ENCODE peak calls at places on chromosomes 13 and 19, in ten cellular contexts. C is cardiac muscle cell, E is ascending aorta, B is mucosa of descending colon, D is heart right ventricle, N is fibroblast of mammary gland, R is nephron progenitor cell, G is left lung, A is psoas muscle, V is cardiac fibroblast. Y is an unnamed sample.

GRCh38 chr19:54208784-54209057 is 8.1 kb downstream of the RPS9 start:
- DNase-seq in B (no peak), E (no peak), C (no peak), N (peak), A (no peak), G (no peak), R (no peak), V (no peak), D (no peak), Y (no peak)

GRCh38 chr13:94345374-94346195 is 133.9 kb downstream of the DCT start:
- DNase-seq in E (no peak), R (no peak), V (peak), G (no peak), D (no peak), C (peak), N (peak), A (no peak), B (no peak), Y (no peak)

GRCh38 chr19:54136086-54136863 is 1.3 kb upstream of the CNOT3 start:
- DNase-seq in A (no peak), B (no peak), N (peak), G (no peak), C (no peak), R (no peak), V (peak), D (no peak), E (no peak), Y (no peak)

GRCh38 chr13:99655351-99656091 is 154.2 kb downstream of the TM9SF2 start:
- DNase-seq in V (no peak), A (no peak), N (peak), C (no peak), G (no peak), D (no peak), R (no peak), E (no peak), B (no peak), Y (no peak)

GRCh38 chr19:16025108-16026101 is 50.9 kb upstream of the TPM4 start:
- DNase-seq in C (no peak), N (peak), V (peak), E (peak), A (no peak), B (no peak), R (no peak), G (no peak), D (no peak), Y (no peak)

GRCh38 chr19:16206046-16206605 is 8.4 kb downstream of the AP1M1 start:
- DNase-seq in G (no peak), C (no peak), E (no peak), V (no peak), A (peak), B (no peak), N (no peak), R (no peak), D (no peak), Y (no peak)

GRCh38 chr13:36014763-36015162 is 116.4 kb downstream of the DCLK1 start:
- DNase-seq in D (no peak), E (no peak), A (no peak), B (no peak), N (no peak), V (no peak), C (no peak), R (no peak), G (no peak), Y (no peak)

GRCh38 chr13:57314897-57315520 is 148.0 kb downstream of the PRR20E start:
- DNase-seq in E (no peak), V (no peak), B (no peak), G (no peak), R (no peak), A (no peak), N (no peak), D (no peak), C (no peak), Y (no peak)

GRCh38 chr13:48908381-48909087 is 67.2 kb upstream of the FNDC3A start:
- DNase-seq in C (no peak), E (no peak), B (no peak), G (no peak), R (no peak), V (peak), A (no peak), D (no peak), N (peak), Y (no peak)

GRCh38 chr13:87777395-87777794 is 106.2 kb downstream of the SLITRK5 start:
- DNase-seq in R (no peak), V (no peak), E (no peak), B (no peak), C (peak), G (no peak), D (no peak), N (no peak), A (no peak), Y (no peak)
- TF ChIP-seq CTCF in R (no peak), V (no peak), E (no peak), B (no peak), C (no peak), G (no peak), D (no peak), N (no peak), A (no peak), Y (no peak)

DNA sequence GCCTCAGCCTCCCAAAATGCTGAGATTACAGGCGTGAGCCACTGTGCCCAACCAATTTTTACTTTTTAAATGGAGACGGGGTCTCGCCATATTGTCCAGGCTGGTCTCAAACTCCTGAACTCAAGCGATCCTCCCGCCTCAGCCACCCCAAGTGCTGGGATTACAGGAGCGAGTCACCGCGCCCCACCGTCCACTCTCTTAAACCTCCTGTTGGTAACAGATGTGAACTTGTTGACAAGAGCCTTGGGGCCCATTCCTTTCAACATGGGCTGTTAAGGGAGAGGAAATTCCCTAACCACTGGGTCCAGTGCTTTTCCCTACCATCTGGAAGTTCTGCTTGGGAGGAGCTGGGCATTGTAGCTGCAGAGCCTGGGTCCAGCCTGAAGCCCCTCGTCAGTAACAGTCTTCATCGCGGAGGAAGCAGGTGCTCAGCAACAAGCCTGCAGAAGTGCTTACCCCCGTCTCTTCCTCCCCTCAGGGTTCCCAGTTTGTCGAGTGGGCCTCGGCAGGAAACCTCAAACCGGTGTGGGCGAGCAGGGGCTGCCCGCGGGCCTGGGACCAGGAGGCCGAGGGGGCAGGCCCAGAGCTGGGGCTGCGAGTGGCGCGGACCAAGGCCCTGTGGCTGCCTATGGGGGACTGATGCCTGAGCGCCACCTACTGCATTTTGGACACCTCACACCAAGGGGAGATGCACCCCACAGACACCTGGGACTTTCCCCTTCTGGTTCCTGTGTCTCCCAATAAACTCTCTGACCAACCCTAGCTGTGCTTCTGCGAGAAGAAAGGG is 4.0 kb upstream of the FLT3LG start:
- DNase-seq in B (peak), G (no peak), R (no peak), A (peak), N (no peak), C (no peak), V (no peak), E (no peak), D (no peak), Y (peak)
- TF ChIP-seq CTCF in B (peak), G (no peak), R (no peak), A (no peak), N (no peak), C (no peak), V (peak), E (no peak), D (no peak), Y (no peak)

DNA sequence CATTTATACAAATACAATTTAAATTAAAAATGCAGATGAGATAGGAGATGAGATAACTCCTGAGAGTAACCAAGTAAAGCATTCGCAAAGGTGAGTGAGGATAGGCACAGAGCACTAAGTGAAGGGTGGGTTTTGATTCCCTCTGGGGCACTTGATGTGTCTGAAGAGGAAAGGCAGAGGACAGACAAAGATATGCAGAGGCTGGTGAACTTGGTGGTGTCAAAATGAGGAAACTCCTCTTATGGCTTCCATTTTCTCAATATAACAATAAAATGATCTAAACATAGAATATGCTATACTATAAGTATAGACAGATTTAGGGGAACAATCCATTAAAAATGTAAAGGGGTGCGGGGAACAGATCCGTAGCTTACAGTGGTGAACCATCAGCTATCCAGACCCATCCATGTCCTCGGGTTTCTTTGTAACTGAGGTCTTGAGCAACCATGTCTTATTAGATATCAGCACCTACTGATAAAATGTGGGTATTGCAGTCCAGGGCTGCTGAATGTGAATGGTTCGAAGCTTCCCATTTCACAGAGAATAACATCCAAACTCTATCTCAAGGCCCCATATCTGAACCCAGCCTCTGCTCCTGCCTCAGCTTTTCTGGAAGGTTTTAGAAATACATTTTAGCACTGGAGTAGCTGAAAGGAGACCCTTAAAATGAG is 73.9 kb upstream of the SLC10A2 start:
- DNase-seq in D (no peak), B (no peak), E (no peak), C (peak), A (no peak), N (peak), V (no peak), G (no peak), R (no peak), Y (no peak)
- TF ChIP-seq CTCF in D (peak), B (no peak), E (no peak), C (peak), A (peak), N (peak), V (peak), G (no peak), R (peak), Y (no peak)

DNA sequence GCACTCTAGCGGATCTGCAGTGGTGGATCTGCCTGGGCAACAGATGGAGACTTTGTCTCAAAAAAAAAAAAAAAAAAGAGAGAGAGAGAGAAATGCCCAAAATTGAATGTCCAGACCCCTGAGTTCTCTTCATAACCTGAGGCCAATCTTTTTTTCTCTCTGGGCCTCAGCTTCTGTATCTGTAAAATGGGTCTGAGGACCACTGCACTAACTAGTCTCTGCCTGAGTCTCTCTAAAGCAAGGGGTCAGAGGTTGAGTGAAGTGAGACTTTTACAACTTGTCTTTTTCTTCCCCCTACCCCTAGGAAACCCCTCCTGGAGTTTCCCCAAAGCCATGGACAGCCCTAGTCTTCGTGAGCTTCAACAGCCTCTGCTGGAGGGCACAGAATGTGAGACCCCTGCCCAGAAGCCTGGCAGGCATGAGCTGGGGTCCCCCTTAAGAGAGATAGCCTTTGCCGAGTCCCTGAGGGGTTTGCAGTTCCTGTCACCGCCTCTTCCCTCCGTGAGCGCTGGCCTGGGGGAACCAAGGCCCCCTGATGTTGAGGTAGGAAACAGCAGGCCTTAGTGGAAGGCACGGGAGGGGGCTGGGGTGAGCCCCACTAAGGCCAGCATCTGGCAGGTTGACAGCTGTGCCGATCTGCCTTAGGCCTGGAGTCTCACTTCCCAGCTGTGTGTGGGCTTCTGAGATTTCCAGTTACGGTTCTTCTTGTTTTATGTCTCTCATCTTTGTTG is 1.8 kb downstream of the TMEM91 start:
- DNase-seq in B (no peak), G (no peak), V (no peak), C (peak), A (peak), E (no peak), N (no peak), R (peak), D (no peak), Y (no peak)
- TF ChIP-seq CTCF in B (no peak), G (no peak), V (no peak), C (peak), A (no peak), E (no peak), N (peak), R (no peak), D (no peak), Y (no peak)

GRCh38 chr19:49761625-49762311 is 1.3 kb downstream of the TSKS start:
- DNase-seq in V (peak), G (no peak), B (no peak), A (no peak), E (no peak), N (peak), D (peak), C (peak), R (no peak), Y (no peak)
- TF ChIP-seq CTCF in V (peak), G (no peak), B (no peak), A (no peak), E (no peak), N (peak), D (no peak), C (peak), R (no peak), Y (no peak)

DNA sequence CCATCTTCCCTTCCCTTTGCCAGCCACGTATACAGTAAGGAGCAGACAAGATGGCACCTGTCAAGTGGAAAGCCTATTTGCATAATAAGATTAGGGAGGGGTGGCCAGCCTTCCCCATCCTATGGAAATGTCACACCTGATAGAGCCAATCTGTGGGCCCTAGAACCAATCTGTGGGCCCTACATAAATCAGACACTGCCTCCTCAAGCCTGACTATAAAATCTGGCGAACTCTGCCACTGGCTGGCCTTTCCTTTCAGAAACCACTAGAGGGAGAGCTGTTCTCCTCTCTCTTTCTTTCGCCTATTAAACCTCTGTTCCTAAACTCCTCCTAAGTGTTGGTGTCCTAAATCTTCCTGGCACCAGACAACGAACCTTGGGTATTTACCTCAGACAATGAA is 231.5 kb upstream of the KLHL1 start:
- DNase-seq in R (peak), B (peak), E (no peak), N (no peak), V (no peak), D (no peak), C (peak), G (no peak), A (peak), Y (no peak)
- TF ChIP-seq CTCF in R (peak), B (peak), E (no peak), N (no peak), V (peak), D (no peak), C (no peak), G (no peak), A (no peak), Y (no peak)